ENCODE peak calls at places on chromosomes 7 and 10, in seven cellular contexts. One of them, this sample, is unnamed.

GRCh38 chr7:139118803-139119485 is 9.4 kb upstream of the ZC3HAV1 start:
- DNase-seq in fibroblast of the conjunctiva: no peak
- DNase-seq in Kasumi-1: peak
- DNase-seq in stimulated activated CD4-positive, alpha-beta T cell treated with anti-CD3 and anti-CD28 coated beads, TNF-alpha, amount 100 ng/mL, for 1 hour: no peak
- DNase-seq in GM19239: no peak
- DNase-seq in SJCRH30: no peak
- DNase-seq in uterus: no peak
- DNase-seq in this sample: peak

GRCh38 chr10:112721080-112721698 is 228.9 kb upstream of the TCF7L2 start:
- DNase-seq in fibroblast of the conjunctiva: no peak
- DNase-seq in Kasumi-1: peak
- DNase-seq in stimulated activated CD4-positive, alpha-beta T cell treated with anti-CD3 and anti-CD28 coated beads, TNF-alpha, amount 100 ng/mL, for 1 hour: no peak
- DNase-seq in GM19239: no peak
- DNase-seq in SJCRH30: no peak
- DNase-seq in uterus: no peak
- DNase-seq in this sample: peak

GRCh38 chr10:113412161-113412560 is 140.7 kb upstream of the HABP2 start:
- DNase-seq in fibroblast of the conjunctiva: no peak
- DNase-seq in Kasumi-1: no peak
- DNase-seq in stimulated activated CD4-positive, alpha-beta T cell treated with anti-CD3 and anti-CD28 coated beads, TNF-alpha, amount 100 ng/mL, for 1 hour: no peak
- DNase-seq in GM19239: no peak
- DNase-seq in SJCRH30: no peak
- DNase-seq in uterus: no peak
- DNase-seq in this sample: no peak

GRCh38 chr10:33706746-33707145 is 372.3 kb upstream of the NRP1 start:
- DNase-seq in fibroblast of the conjunctiva: peak
- DNase-seq in Kasumi-1: no peak
- DNase-seq in stimulated activated CD4-positive, alpha-beta T cell treated with anti-CD3 and anti-CD28 coated beads, TNF-alpha, amount 100 ng/mL, for 1 hour: no peak
- DNase-seq in GM19239: no peak
- DNase-seq in SJCRH30: no peak
- DNase-seq in uterus: no peak
- DNase-seq in this sample: no peak

GRCh38 chr7:157235357-157236018 is 96.8 kb downstream of the UBE3C start:
- DNase-seq in fibroblast of the conjunctiva: peak
- DNase-seq in Kasumi-1: no peak
- DNase-seq in stimulated activated CD4-positive, alpha-beta T cell treated with anti-CD3 and anti-CD28 coated beads, TNF-alpha, amount 100 ng/mL, for 1 hour: no peak
- DNase-seq in GM19239: no peak
- DNase-seq in SJCRH30: no peak
- DNase-seq in uterus: no peak
- DNase-seq in this sample: no peak

GRCh38 chr7:103314849-103315248 is 17.6 kb downstream of the PMPCB start:
- DNase-seq in fibroblast of the conjunctiva: no peak
- DNase-seq in Kasumi-1: no peak
- DNase-seq in stimulated activated CD4-positive, alpha-beta T cell treated with anti-CD3 and anti-CD28 coated beads, TNF-alpha, amount 100 ng/mL, for 1 hour: no peak
- DNase-seq in GM19239: no peak
- DNase-seq in SJCRH30: no peak
- DNase-seq in uterus: no peak
- DNase-seq in this sample: no peak

GRCh38 chr10:109306698-109307097 is 616.6 kb downstream of the XPNPEP1 start:
- DNase-seq in fibroblast of the conjunctiva: no peak
- DNase-seq in Kasumi-1: no peak
- DNase-seq in stimulated activated CD4-positive, alpha-beta T cell treated with anti-CD3 and anti-CD28 coated beads, TNF-alpha, amount 100 ng/mL, for 1 hour: no peak
- DNase-seq in GM19239: no peak
- DNase-seq in SJCRH30: no peak
- DNase-seq in uterus: no peak
- DNase-seq in this sample: no peak

GRCh38 chr7:151437163-151437553 is 2.8 kb downstream of the CRYGN start:
- DNase-seq in fibroblast of the conjunctiva: no peak
- DNase-seq in Kasumi-1: no peak
- DNase-seq in stimulated activated CD4-positive, alpha-beta T cell treated with anti-CD3 and anti-CD28 coated beads, TNF-alpha, amount 100 ng/mL, for 1 hour: no peak
- DNase-seq in GM19239: no peak
- DNase-seq in SJCRH30: no peak
- DNase-seq in uterus: no peak
- DNase-seq in this sample: no peak

GRCh38 chr10:130745831-130746230 is 565.7 kb downstream of the TCERG1L start:
- DNase-seq in fibroblast of the conjunctiva: no peak
- DNase-seq in Kasumi-1: no peak
- DNase-seq in stimulated activated CD4-positive, alpha-beta T cell treated with anti-CD3 and anti-CD28 coated beads, TNF-alpha, amount 100 ng/mL, for 1 hour: no peak
- DNase-seq in GM19239: no peak
- DNase-seq in SJCRH30: no peak
- DNase-seq in uterus: no peak
- DNase-seq in this sample: no peak

GRCh38 chr10:35626971-35627507 is 15.1 kb downstream of the FZD8 start:
- DNase-seq in fibroblast of the conjunctiva: no peak
- DNase-seq in Kasumi-1: no peak
- DNase-seq in stimulated activated CD4-positive, alpha-beta T cell treated with anti-CD3 and anti-CD28 coated beads, TNF-alpha, amount 100 ng/mL, for 1 hour: no peak
- DNase-seq in GM19239: no peak
- DNase-seq in SJCRH30: no peak
- DNase-seq in uterus: no peak
- DNase-seq in this sample: no peak

GRCh38 chr10:44260286-44260928 is 124.5 kb downstream of the CXCL12 start:
- DNase-seq in fibroblast of the conjunctiva: no peak
- DNase-seq in Kasumi-1: no peak
- DNase-seq in stimulated activated CD4-positive, alpha-beta T cell treated with anti-CD3 and anti-CD28 coated beads, TNF-alpha, amount 100 ng/mL, for 1 hour: no peak
- DNase-seq in GM19239: no peak
- DNase-seq in SJCRH30: no peak
- DNase-seq in uterus: no peak
- DNase-seq in this sample: no peak

GRCh38 chr7:151809156-151809863 is 67.6 kb downstream of the PRKAG2 start:
- DNase-seq in fibroblast of the conjunctiva: no peak
- DNase-seq in Kasumi-1: no peak
- DNase-seq in stimulated activated CD4-positive, alpha-beta T cell treated with anti-CD3 and anti-CD28 coated beads, TNF-alpha, amount 100 ng/mL, for 1 hour: no peak
- DNase-seq in GM19239: no peak
- DNase-seq in SJCRH30: no peak
- DNase-seq in uterus: no peak
- DNase-seq in this sample: no peak

GRCh38 chr10:116974442-116975005 is 30.5 kb downstream of the SHTN1 start:
- DNase-seq in fibroblast of the conjunctiva: peak
- DNase-seq in Kasumi-1: no peak
- DNase-seq in stimulated activated CD4-positive, alpha-beta T cell treated with anti-CD3 and anti-CD28 coated beads, TNF-alpha, amount 100 ng/mL, for 1 hour: no peak
- DNase-seq in GM19239: no peak
- DNase-seq in SJCRH30: no peak
- DNase-seq in uterus: no peak
- DNase-seq in this sample: peak

GRCh38 chr10:93074597-93075368 is 1.1 kb downstream of the CYP26A1 start:
- DNase-seq in fibroblast of the conjunctiva: no peak
- DNase-seq in Kasumi-1: no peak
- DNase-seq in stimulated activated CD4-positive, alpha-beta T cell treated with anti-CD3 and anti-CD28 coated beads, TNF-alpha, amount 100 ng/mL, for 1 hour: no peak
- DNase-seq in GM19239: no peak
- DNase-seq in SJCRH30: no peak
- DNase-seq in uterus: no peak
- DNase-seq in this sample: no peak

GRCh38 chr7:50653997-50654425 is 88.8 kb upstream of the DDC start:
- DNase-seq in fibroblast of the conjunctiva: no peak
- DNase-seq in Kasumi-1: no peak
- DNase-seq in stimulated activated CD4-positive, alpha-beta T cell treated with anti-CD3 and anti-CD28 coated beads, TNF-alpha, amount 100 ng/mL, for 1 hour: no peak
- DNase-seq in GM19239: no peak
- DNase-seq in SJCRH30: no peak
- DNase-seq in uterus: peak
- DNase-seq in this sample: no peak

GRCh38 chr10:72126872-72127232 is 38.5 kb upstream of the SPOCK2 start:
- DNase-seq in fibroblast of the conjunctiva: no peak
- DNase-seq in Kasumi-1: no peak
- DNase-seq in stimulated activated CD4-positive, alpha-beta T cell treated with anti-CD3 and anti-CD28 coated beads, TNF-alpha, amount 100 ng/mL, for 1 hour: no peak
- DNase-seq in GM19239: no peak
- DNase-seq in SJCRH30: no peak
- DNase-seq in uterus: no peak
- DNase-seq in this sample: no peak

GRCh38 chr7:111392976-111393762 is 169.1 kb downstream of the IMMP2L start:
- DNase-seq in fibroblast of the conjunctiva: no peak
- DNase-seq in Kasumi-1: no peak
- DNase-seq in stimulated activated CD4-positive, alpha-beta T cell treated with anti-CD3 and anti-CD28 coated beads, TNF-alpha, amount 100 ng/mL, for 1 hour: no peak
- DNase-seq in GM19239: no peak
- DNase-seq in SJCRH30: peak
- DNase-seq in uterus: no peak
- DNase-seq in this sample: no peak

GRCh38 chr7:129864042-129864441 is 88.7 kb downstream of the UBE2H start:
- DNase-seq in fibroblast of the conjunctiva: no peak
- DNase-seq in Kasumi-1: no peak
- DNase-seq in stimulated activated CD4-positive, alpha-beta T cell treated with anti-CD3 and anti-CD28 coated beads, TNF-alpha, amount 100 ng/mL, for 1 hour: no peak
- DNase-seq in GM19239: no peak
- DNase-seq in SJCRH30: no peak
- DNase-seq in uterus: peak
- DNase-seq in this sample: no peak

This sample was measured in OCI-M1.